ENCODE peak calls at places on chromosome 12, in five cellular contexts. O, I, J, S and K are unnamed samples.

GRCh38 chr12:85979641-85980040 is 105.5 kb downstream of the NTS start:
- DNase-seq in S (no peak), O (no peak), J (no peak), I (no peak), K (no peak)

GRCh38 chr12:107593713-107594381 is 91.8 kb upstream of the PWP1 start:
- DNase-seq in O (no peak), I (no peak), J (peak; percentile 17), S (peak; percentile 73), K (no peak)

GRCh38 chr12:67599691-67600090 is 48.9 kb upstream of the DYRK2 start:
- DNase-seq in J (no peak), S (no peak), O (no peak), I (no peak), K (no peak)

GRCh38 chr12:100043657-100044056 is 58.9 kb upstream of the ANKS1B start:
- DNase-seq in O (no peak), S (no peak), J (no peak), I (no peak), K (no peak)

GRCh38 chr12:28172434-28173030 is 17.7 kb upstream of the CCDC91 start:
- DNase-seq in S (peak; percentile 26), I (peak; percentile 39), J (no peak), O (no peak), K (peak; percentile 36)

GRCh38 chr12:14828896-14829295 is 14.4 kb downstream of the ART4 start:
- DNase-seq in O (no peak), S (no peak), J (peak; percentile 12), I (no peak), K (no peak)

GRCh38 chr12:70122804-70123203 is 120.4 kb upstream of the CNOT2 start:
- DNase-seq in S (no peak), O (no peak), I (no peak), J (no peak), K (no peak)

GRCh38 chr12:104025771-104026170 is 24.2 kb downstream of the GLT8D2 start:
- DNase-seq in I (no peak), O (no peak), S (no peak), J (no peak), K (no peak)

GRCh38 chr12:39723831-39724230 is 104.2 kb upstream of the ABCD2 start:
- DNase-seq in O (no peak), I (no peak), S (no peak), J (no peak), K (no peak)

GRCh38 chr12:29794869-29795268 is 11.1 kb upstream of the TMTC1 start:
- DNase-seq in S (no peak), J (no peak), O (no peak), I (no peak), K (no peak)

GRCh38 chr12:29795715-29796114 is 12.0 kb upstream of the TMTC1 start:
- DNase-seq in S (no peak), O (no peak), I (no peak), J (no peak), K (no peak)

GRCh38 chr12:29799591-29799990 is 15.8 kb upstream of the TMTC1 start:
- DNase-seq in O (no peak), S (no peak), I (no peak), J (no peak), K (no peak)

GRCh38 chr12:29797565-29798360 is 14.0 kb upstream of the TMTC1 start:
- DNase-seq in S (no peak), J (no peak), I (no peak), O (no peak), K (no peak)

DNA sequence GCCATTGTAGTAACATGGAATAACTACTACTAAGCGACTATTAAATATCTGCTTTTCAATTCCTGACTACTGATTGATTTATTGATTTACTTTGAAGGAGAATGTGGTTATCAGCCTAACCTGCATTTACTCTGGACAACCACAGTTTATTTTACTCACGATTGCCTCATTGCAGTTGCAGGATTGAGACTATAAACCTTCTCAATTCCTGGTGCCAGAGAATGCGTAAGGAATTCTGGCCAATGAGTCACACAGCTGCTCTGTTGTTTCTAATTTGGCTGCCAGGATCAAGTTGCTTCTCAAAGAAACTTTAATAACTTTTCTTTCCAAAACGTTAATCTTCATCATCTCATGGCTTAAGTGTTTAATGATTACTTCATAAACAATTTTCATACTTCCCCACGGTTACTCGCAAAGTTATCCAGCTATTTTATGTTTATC is 13.1 kb upstream of the TMTC1 start:
- DNase-seq in I (no peak), S (no peak), J (no peak), O (no peak), K (peak; percentile 29)
- TF ChIP-seq SRF in I (no peak), S (no peak), J (no peak), O (no peak), K (no peak)

GRCh38 chr12:121331268-121331667 is 20.9 kb downstream of the ANAPC5 start:
- DNase-seq in O (no peak), S (no peak), J (no peak), I (no peak), K (no peak)

GRCh38 chr12:121333747-121334146 is 18.5 kb downstream of the ANAPC5 start:
- DNase-seq in S (no peak), I (no peak), J (no peak), O (no peak), K (no peak)

GRCh38 chr12:121337416-121337815 is 14.8 kb downstream of the ANAPC5 start:
- DNase-seq in J (no peak), S (no peak), O (no peak), I (no peak), K (no peak)

GRCh38 chr12:121330692-121331091 is 21.5 kb downstream of the ANAPC5 start:
- DNase-seq in O (no peak), I (no peak), J (no peak), S (no peak), K (no peak)

DNA sequence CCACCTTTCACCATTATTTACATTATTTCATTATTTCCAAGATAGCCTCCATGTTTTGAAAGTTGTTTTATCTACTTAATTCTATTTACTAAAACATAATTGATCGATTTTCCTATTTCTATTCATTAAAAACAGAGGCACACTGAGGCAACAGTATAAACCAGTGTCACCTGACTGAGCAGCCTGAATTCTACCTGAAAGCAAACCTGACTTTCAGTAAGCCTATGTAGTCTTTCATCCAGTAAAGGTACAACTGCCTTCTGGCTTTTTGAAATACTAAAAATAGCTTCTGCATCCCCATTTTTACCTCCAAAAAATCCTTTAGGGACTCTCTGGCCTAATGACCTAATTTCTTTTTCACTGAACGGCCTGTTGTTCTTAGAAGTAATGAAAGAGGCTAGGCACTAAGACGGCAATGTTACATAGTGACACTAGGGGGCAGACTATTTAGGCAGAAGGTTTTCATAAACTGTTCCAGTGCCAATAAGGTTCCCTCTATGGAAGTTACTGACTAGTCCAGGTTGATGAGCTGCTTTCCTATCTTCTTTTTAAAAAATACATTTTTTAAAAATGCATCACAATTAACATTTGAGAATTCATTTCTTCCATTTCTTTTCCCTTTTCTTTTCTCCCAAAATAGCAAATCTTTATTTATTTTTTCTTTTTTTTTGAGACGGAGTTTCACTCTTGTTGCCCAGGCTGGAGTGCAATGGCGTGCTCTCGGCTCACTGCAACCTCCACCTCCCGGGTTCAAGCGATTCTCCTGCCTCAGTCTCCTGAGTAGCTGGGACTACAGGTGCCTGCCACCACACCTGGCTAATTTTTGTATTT is 17.5 kb downstream of the ANAPC5 start:
- DNase-seq in O (no peak), S (peak; percentile 58), I (peak; percentile 58), J (peak; percentile 26), K (peak; percentile 46)
- TF ChIP-seq POLR2AphosphoS5 in O (no peak), S (no peak), I (no peak), J (no peak), K (no peak)

DNA sequence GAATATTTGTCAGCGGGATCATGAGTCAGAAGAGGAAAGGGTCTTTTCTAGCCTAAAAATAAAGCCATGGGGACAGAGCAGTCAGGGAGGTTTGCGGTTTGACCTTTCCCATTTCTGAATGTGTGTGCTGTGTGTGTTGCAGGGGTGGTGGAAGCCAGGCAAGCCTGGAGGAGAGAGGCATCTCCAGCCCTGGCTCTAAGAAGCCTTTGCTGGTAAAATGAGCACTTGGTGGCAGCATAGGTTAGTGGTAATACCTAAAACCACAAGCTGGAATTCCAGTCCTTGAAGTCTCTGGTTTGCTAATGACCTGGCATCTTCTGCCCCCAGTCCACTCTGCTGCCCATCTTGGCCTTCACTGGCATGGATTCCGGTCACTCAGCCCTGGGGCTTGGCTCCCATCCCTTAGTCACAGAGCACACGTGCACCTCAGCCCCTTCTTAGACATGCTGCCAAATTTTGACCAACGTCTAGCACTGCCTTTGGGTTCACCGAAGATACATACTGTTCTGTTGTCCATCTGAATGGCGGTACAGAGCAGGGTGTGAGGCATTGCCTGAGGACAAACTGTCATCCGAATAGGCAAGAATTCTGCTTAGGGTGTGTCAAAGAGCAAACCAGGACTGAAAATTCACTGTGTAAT is 52.7 kb downstream of the KCNA5 start:
- DNase-seq in J (no peak), O (no peak), S (no peak), I (no peak), K (peak; percentile 4)
- TF ChIP-seq CTCF in J (no peak), O (peak; percentile 26), S (no peak), I (no peak), K (peak; percentile 16)

GRCh38 chr12:66352197-66352596 is 49.9 kb downstream of the HELB start:
- DNase-seq in J (no peak), O (peak; percentile 71), S (no peak), I (peak; percentile 18), K (peak; percentile 19)
- TF ChIP-seq SRF in J (no peak), O (no peak), S (no peak), I (no peak), K (no peak)

DNA sequence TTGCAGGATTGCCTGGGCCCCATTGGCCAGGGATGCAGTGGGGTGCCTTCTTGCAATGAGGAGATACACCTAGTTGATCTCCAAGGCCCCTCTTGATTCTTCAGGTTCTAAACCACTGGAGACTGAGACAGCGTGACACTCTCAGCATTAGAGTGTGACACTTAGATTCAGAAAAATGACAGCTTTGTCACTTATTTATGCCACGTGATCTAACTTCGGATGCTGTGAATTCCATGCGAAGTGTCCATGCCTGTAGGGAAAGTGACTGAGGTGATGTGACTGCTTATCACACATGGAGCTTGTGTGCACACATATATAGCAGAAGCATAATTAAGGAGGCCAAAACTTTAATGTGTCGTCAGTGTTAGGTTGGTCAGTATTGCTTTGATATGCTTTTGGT is 30.4 kb downstream of the FBXW8 start:
- DNase-seq in I (no peak), S (no peak), J (no peak), O (no peak), K (no peak)
- TF ChIP-seq POLR2AphosphoS5 in I (no peak), S (no peak), J (no peak), O (no peak), K (no peak)

GRCh38 chr12:96985515-96986362 is 78.7 kb downstream of the NEDD1 start:
- DNase-seq in I (no peak), S (peak; percentile 69), O (no peak), J (no peak), K (peak; percentile 6)
- TF ChIP-seq CTCF in I (peak; percentile 63), S (peak; percentile 83), O (peak; percentile 97), J (peak; percentile 78), K (peak; percentile 66)